ENCODE peak calls at places on chromosomes 5 and 9, in eight cellular contexts. A, L, Y, U, X, G, O and S are unnamed samples.

GRCh38 chr9:83701769-83702168 is 6.0 kb downstream of the UBQLN1 start:
- DNase-seq in A (no peak), L (peak), Y (peak), U (peak), X (no peak), G (no peak), O (peak), S (no peak)

GRCh38 chr5:135553688-135554462 is 18.1 kb upstream of the NEUROG1 start:
- DNase-seq in A (no peak), L (no peak), Y (peak), U (no peak), X (no peak), G (peak), O (peak), S (no peak)

GRCh38 chr9:77063645-77064285 is 44.3 kb downstream of the FOXB2 start:
- DNase-seq in A (no peak), L (peak), Y (peak), U (peak), X (no peak), G (no peak), O (peak), S (peak)

GRCh38 chr9:88026133-88026510 is 51.8 kb upstream of the CDK20 start:
- DNase-seq in A (no peak), L (no peak), Y (no peak), U (no peak), X (no peak), G (no peak), O (no peak), S (no peak)

GRCh38 chr5:51566940-51567339 is 183.7 kb downstream of the ISL1 start:
- DNase-seq in A (no peak), L (no peak), Y (no peak), U (no peak), X (no peak), G (no peak), O (no peak), S (no peak)

GRCh38 chr9:80085668-80086067 is 513.9 kb downstream of the TLE4 start:
- DNase-seq in A (no peak), L (no peak), Y (no peak), U (no peak), X (no peak), G (no peak), O (no peak), S (no peak)

GRCh38 chr5:163564321-163564924 is 59.0 kb downstream of the MAT2B start:
- DNase-seq in A (no peak), L (peak), Y (peak), U (no peak), X (no peak), G (peak), O (peak), S (peak)

GRCh38 chr5:80284720-80285119 is 28.9 kb upstream of the SERINC5 start:
- DNase-seq in A (no peak), L (no peak), Y (no peak), U (no peak), X (no peak), G (no peak), O (no peak), S (no peak)

GRCh38 chr5:14928661-14929060 is 57.1 kb upstream of the ANKH start:
- DNase-seq in A (no peak), L (peak), Y (peak), U (no peak), X (no peak), G (no peak), O (peak), S (no peak)

GRCh38 chr5:138968601-138969000 is 93.5 kb upstream of the LRRTM2 start:
- DNase-seq in A (no peak), L (no peak), Y (no peak), U (no peak), X (no peak), G (no peak), O (no peak), S (no peak)

GRCh38 chr5:95973793-95974325 is 12.2 kb upstream of the ELL2 start:
- DNase-seq in A (no peak), L (peak), Y (no peak), U (no peak), X (no peak), G (peak), O (no peak), S (no peak)

GRCh38 chr5:172638209-172638768 is 2.8 kb upstream of the NEURL1B start:
- DNase-seq in A (no peak), L (no peak), Y (no peak), U (no peak), X (no peak), G (no peak), O (no peak), S (no peak)

GRCh38 chr9:20996809-20997208 is 34.6 kb downstream of the HACD4 start:
- DNase-seq in A (no peak), L (no peak), Y (no peak), U (no peak), X (no peak), G (no peak), O (no peak), S (no peak)

GRCh38 chr9:134408389-134408788 is 82.1 kb downstream of the RXRA start:
- DNase-seq in A (no peak), L (no peak), Y (no peak), U (no peak), X (no peak), G (no peak), O (no peak), S (no peak)

GRCh38 chr5:126884269-126884819 is 107.4 kb downstream of the LMNB1 start:
- DNase-seq in A (peak), L (peak), Y (peak), U (peak), X (no peak), G (peak), O (peak), S (no peak)

GRCh38 chr9:69882998-69883565 is 62.5 kb downstream of the CFAP95 start:
- DNase-seq in A (no peak), L (no peak), Y (no peak), U (no peak), X (no peak), G (no peak), O (no peak), S (no peak)

DNA sequence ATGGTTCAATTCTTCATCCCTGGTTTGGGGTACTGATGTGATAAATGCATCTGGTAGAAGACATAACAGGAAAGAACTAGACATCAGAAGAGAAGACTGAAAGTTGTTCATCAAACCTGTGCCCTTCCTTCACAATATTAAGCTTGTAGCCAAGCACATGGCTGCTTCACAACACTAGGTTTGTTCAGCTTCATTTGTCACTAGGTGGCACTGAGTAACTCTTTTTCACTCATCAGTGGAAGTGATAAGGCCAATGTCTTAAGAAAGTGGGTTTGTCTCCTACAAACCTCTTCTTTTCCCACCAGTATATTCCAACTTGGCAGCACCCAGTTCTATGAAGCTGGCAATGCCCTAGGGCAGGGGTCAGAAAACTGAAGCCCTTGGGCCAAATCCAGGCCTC is 26.9 kb downstream of the ZNF484 start:
- DNase-seq in A (no peak), L (no peak), Y (peak), U (no peak), X (no peak), G (no peak), O (no peak), S (no peak)
- TF ChIP-seq CTCF in A (no peak), L (no peak), Y (peak), U (no peak), X (no peak), G (no peak), O (no peak), S (no peak)

GRCh38 chr5:142551242-142552067 is 134.4 kb downstream of the FGF1 start:
- DNase-seq in A (no peak), L (no peak), Y (peak), U (no peak), X (no peak), G (no peak), O (peak), S (no peak)
- H3K4me3 ChIP-seq in A (no peak), L (peak), Y (peak), U (peak), X (peak), G (no peak), O (peak), S (no peak)

GRCh38 chr5:16037121-16037520 is 142.5 kb downstream of the MARCHF11 start:
- DNase-seq in A (no peak), L (no peak), Y (no peak), U (no peak), X (no peak), G (no peak), O (no peak), S (no peak)

GRCh38 chr5:16034640-16035039 is 145.0 kb downstream of the MARCHF11 start:
- DNase-seq in A (no peak), L (no peak), Y (no peak), U (no peak), X (no peak), G (no peak), O (no peak), S (no peak)

GRCh38 chr5:16033196-16033925 is 146.2 kb downstream of the MARCHF11 start:
- DNase-seq in A (no peak), L (no peak), Y (no peak), U (no peak), X (no peak), G (no peak), O (no peak), S (peak)
- TF ChIP-seq CTCF in A (no peak), L (no peak), Y (no peak), U (no peak), X (no peak), G (no peak), O (no peak), S (no peak)

DNA sequence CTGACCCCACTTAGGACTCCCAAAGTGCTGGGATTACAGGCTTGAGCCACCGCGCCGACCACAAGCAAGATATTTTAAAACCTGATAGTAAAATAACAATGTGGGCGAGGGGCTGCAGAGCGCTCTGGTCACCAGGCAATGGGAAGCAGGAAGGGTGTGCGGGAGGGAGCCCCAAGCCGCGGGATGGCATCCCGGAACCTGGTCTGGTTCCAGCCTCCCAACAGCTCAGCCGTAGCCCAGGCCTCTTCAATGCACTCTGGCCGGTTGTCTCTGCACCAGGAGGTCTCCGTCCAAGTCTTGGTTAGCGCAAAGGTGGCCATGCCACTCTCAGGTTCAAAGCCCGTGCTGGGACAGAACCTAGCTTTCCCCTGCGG is 694 bp upstream of the UAP1L1 start:
- DNase-seq in A (no peak), L (no peak), Y (no peak), U (no peak), X (no peak), G (no peak), O (no peak), S (no peak)
- H3K4me3 ChIP-seq in A (no peak), L (no peak), Y (no peak), U (peak), X (peak), G (no peak), O (peak), S (peak)